ENCODE peak calls at places on chromosomes 13 and 19, in ten cellular contexts. A is GM23248, W is fibroblast of lung, D is GM23338, U is GM12878, B is HCT116, Q is mammary epithelial cell, T is hepatocyte, P is astrocyte, K is neural progenitor cell. O is an unnamed sample.
A peak's percentile ranks its signal among the peaks of the same experiment; 100 is the strongest.

GRCh38 chr19:5397804-5398692 is 57.2 kb upstream of the ZNRF4 start:
- DNase-seq in P (no peak), K (peak; percentile 96), A (peak; percentile 55), U (no peak), D (peak; percentile 94), T (peak; percentile 43), Q (no peak), W (no peak), B (no peak), O (peak; percentile 37)

GRCh38 chr19:44891016-44891882 is at the start of gene TOMM40:
- DNase-seq in W (peak; percentile 99), K (peak; percentile 100), D (peak; percentile 81), T (peak; percentile 100), U (no peak), B (no peak), A (peak; percentile 100), Q (no peak), P (peak; percentile 98), O (no peak)

GRCh38 chr13:104085611-104086010 is 1019.4 kb upstream of the SLC10A2 start:
- DNase-seq in W (peak; percentile 13), K (no peak), D (no peak), U (no peak), P (peak; percentile 2), A (no peak), T (no peak), B (no peak), Q (no peak), O (no peak)

GRCh38 chr13:43831088-43831487 is 44.3 kb upstream of the ENOX1 start:
- DNase-seq in A (peak; percentile 48), B (no peak), U (no peak), P (peak; percentile 58), K (no peak), W (peak; percentile 72), D (no peak), Q (peak; percentile 16), T (no peak), O (peak; percentile 29)

GRCh38 chr19:42363614-42364346 is 26.3 kb downstream of the CNFN start:
- DNase-seq in D (no peak), U (peak; percentile 30), Q (no peak), P (no peak), K (no peak), T (no peak), W (no peak), B (no peak), A (no peak), O (no peak)

GRCh38 chr19:21362291-21362690 is 3.5 kb downstream of the ZNF738 start:
- DNase-seq in K (no peak), T (no peak), U (no peak), W (no peak), D (no peak), A (no peak), P (no peak), Q (no peak), B (no peak), O (no peak)

GRCh38 chr19:15257782-15258181 is 25.5 kb upstream of the EPHX3 start:
- DNase-seq in B (no peak), A (no peak), D (no peak), T (no peak), U (no peak), P (no peak), K (no peak), W (no peak), Q (no peak), O (no peak)

GRCh38 chr13:31982540-31982939 is 49.0 kb upstream of the FRY start:
- DNase-seq in W (peak; percentile 96), A (peak; percentile 95), T (peak; percentile 70), U (no peak), P (peak; percentile 96), B (peak; percentile 63), K (no peak), Q (peak; percentile 95), D (no peak), O (peak; percentile 89)

GRCh38 chr13:44312898-44313551 is 60.6 kb upstream of the SERP2 start:
- DNase-seq in U (no peak), A (peak; percentile 94), T (no peak), P (peak; percentile 97), K (no peak), B (peak; percentile 88), W (peak; percentile 97), Q (peak; percentile 98), D (no peak), O (peak; percentile 91)

GRCh38 chr13:20461481-20461859 is 64.2 kb downstream of the CRYL1 start:
- DNase-seq in D (no peak), K (no peak), B (no peak), U (no peak), W (peak; percentile 79), T (no peak), Q (peak; percentile 31), A (peak; percentile 53), P (peak; percentile 75), O (peak; percentile 45)

GRCh38 chr13:30037306-30037705 is 186.9 kb upstream of the UBL3 start:
- DNase-seq in A (no peak), D (peak; percentile 81), K (peak; percentile 64), W (peak; percentile 23), P (no peak), Q (no peak), T (no peak), B (no peak), U (no peak), O (no peak)

GRCh38 chr19:55206664-55207500 is 2.4 kb downstream of the PTPRH start:
- DNase-seq in T (peak; percentile 96), P (peak; percentile 76), W (peak; percentile 85), A (peak; percentile 96), U (no peak), K (peak; percentile 77), Q (peak; percentile 85), B (peak; percentile 67), D (peak; percentile 83), O (peak; percentile 96)

GRCh38 chr19:29415507-29415906 is 110.3 kb upstream of the VSTM2B start:
- DNase-seq in T (no peak), Q (no peak), U (no peak), K (peak; percentile 42), A (peak; percentile 12), B (no peak), D (peak; percentile 66), P (no peak), W (no peak), O (no peak)

GRCh38 chr19:42366676-42367075 is 23.4 kb downstream of the CNFN start:
- DNase-seq in T (no peak), U (no peak), Q (no peak), W (no peak), D (no peak), P (no peak), A (no peak), B (no peak), K (no peak), O (no peak)

GRCh38 chr13:77918391-77919261 is at the start of gene EDNRB:
- DNase-seq in Q (peak; percentile 45), P (peak; percentile 17), B (no peak), K (peak; percentile 58), A (peak; percentile 62), W (peak; percentile 38), T (peak; percentile 46), D (peak; percentile 81), U (no peak), O (no peak)

GRCh38 chr19:50713556-50714236 is 5.9 kb downstream of the SHANK1 start:
- DNase-seq in Q (no peak), W (no peak), A (no peak), B (no peak), P (no peak), U (no peak), D (no peak), K (no peak), T (no peak), O (no peak)
- TF ChIP-seq EZH2 in Q (no peak), W (no peak), A (no peak), B (no peak), P (no peak), U (no peak), D (no peak), K (no peak), T (no peak), O (no peak)

DNA sequence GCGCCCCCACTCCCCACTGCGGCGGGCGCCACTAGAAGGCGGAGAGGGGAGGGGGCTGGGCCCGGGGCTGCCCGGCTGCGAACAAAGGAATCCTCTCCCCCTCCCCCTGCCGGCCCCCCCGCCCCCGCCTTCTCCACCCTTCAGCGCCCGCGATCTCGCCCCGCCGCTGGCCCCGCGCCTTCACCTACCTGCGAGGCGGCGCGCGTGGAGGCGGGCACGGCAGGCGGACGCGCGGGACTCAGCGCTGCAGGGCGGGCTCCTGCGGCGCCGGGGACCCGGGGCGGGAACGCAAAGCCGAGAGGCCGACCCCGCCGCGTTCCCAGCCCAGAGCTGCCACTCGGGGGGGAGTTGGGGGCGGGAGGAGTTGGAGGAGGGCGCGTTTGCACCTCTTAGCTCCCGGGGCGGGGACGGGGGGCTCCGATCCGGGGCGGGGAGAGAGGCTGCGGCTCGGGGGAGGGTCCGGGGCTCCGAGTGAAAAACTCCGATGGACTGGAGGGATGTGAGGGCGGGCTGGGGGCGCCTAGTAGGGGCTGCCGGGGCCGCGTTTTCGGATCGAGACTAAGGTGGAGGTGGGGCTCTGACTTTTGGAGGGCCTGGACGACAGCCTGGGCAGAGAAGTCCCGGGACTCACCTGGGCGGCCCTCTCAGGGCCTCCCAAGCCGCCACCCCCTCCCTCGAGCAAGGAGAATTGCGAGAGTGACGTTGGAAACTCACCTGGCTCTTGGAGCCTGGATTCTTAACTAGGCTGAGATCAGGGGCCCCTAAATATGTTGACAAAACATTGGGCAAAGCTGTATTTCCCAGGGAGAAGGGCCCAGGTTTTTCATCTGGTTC is at the start of gene FBN3:
- DNase-seq in A (no peak), U (no peak), D (peak; percentile 79), W (no peak), Q (no peak), T (peak; percentile 58), B (no peak), K (peak; percentile 83), P (no peak), O (no peak)
- TF ChIP-seq EZH2 in A (no peak), U (no peak), D (no peak), W (peak; percentile 56), Q (no peak), T (no peak), B (no peak), K (no peak), P (peak; percentile 61), O (no peak)

DNA sequence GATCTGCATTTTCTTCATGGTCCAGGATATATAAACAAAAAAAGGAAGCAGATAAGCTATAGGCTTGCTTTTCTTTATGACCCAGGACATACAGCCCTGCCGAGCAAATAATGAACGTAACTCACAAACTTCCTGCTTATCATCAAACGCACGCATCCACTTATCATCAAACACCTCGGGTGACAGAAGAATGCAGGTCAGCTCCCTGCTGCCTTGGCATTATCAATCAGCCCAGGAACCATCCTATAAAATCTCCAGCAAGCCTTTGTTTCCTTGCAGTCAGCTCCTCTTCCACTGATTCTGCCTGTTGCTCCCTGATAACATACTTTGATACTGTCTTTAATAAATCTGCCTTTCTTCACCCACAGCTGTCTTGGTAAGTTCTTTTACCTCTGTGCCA is 5.3 kb upstream of the ZNF583 start:
- DNase-seq in B (no peak), T (no peak), W (no peak), D (no peak), K (no peak), U (no peak), Q (no peak), P (no peak), A (no peak), O (no peak)
- TF ChIP-seq EZH2 in B (no peak), T (no peak), W (no peak), D (no peak), K (no peak), U (no peak), Q (no peak), P (no peak), A (no peak), O (no peak)

GRCh38 chr13:27953671-27954405 is 15.3 kb downstream of the CDX2 start:
- DNase-seq in P (peak; percentile 14), B (peak; percentile 54), D (peak; percentile 92), U (no peak), K (peak; percentile 95), A (peak; percentile 87), W (peak; percentile 47), T (peak; percentile 93), Q (peak; percentile 69), O (peak; percentile 79)
- TF ChIP-seq EZH2 in P (peak; percentile 31), B (no peak), D (peak; percentile 96), U (no peak), K (peak; percentile 100), A (no peak), W (no peak), T (peak; percentile 35), Q (peak; percentile 52), O (no peak)

O was measured in PC-3.